ENCODE peak calls at places on chromosomes 13 and 19, in six cellular contexts. K is lower lobe of right lung; I is dorsolateral prefrontal cortex; R is naive thymus-derived CD4-positive, alpha-beta T cell; G is cardiac fibroblast; H is lung. X is an unnamed sample.

GRCh38 chr19:42469311-42470239 is 26.8 kb upstream of the CXCL17 start:
- DNase-seq in K (no peak), I (no peak), R (no peak), G (peak), H (no peak), X (no peak)

GRCh38 chr19:17163652-17164051 is 51.5 kb upstream of the USE1 start:
- DNase-seq in K (no peak), I (no peak), R (no peak), G (no peak), H (no peak), X (no peak)

GRCh38 chr19:2488405-2488941 is 12.5 kb downstream of the GADD45B start:
- DNase-seq in K (no peak), I (no peak), R (no peak), G (peak), H (no peak), X (no peak)

GRCh38 chr13:60398949-60399589 is 2.0 kb downstream of the TDRD3 start:
- DNase-seq in K (no peak), I (no peak), R (no peak), G (no peak), H (no peak), X (peak)

GRCh38 chr19:45001087-45001739 is at the start of gene RELB:
- DNase-seq in K (peak), I (peak), R (peak), G (peak), H (peak), X (peak)

GRCh38 chr13:110944121-110944967 is 29.5 kb upstream of the ANKRD10 start:
- DNase-seq in K (no peak), I (no peak), R (no peak), G (peak), H (no peak), X (no peak)

GRCh38 chr19:50980203-50980602 is 3.5 kb downstream of the KLK7 start:
- DNase-seq in K (no peak), I (no peak), R (no peak), G (no peak), H (no peak), X (no peak)

GRCh38 chr13:33454844-33455256 is 169.3 kb upstream of the STARD13 start:
- DNase-seq in K (no peak), I (no peak), R (no peak), G (peak), H (no peak), X (no peak)

GRCh38 chr13:34942732-34943674 is 933 bp downstream of the NBEA start:
- DNase-seq in K (peak), I (no peak), R (no peak), G (no peak), H (no peak), X (peak)

GRCh38 chr13:91264484-91264883 is 83.0 kb upstream of the MIR17HG start:
- DNase-seq in K (no peak), I (no peak), R (no peak), G (no peak), H (no peak), X (no peak)

GRCh38 chr19:4288091-4288777 is 9.2 kb downstream of the SHD start:
- DNase-seq in K (no peak), I (no peak), R (no peak), G (no peak), H (no peak), X (no peak)

GRCh38 chr19:44517146-44517545 is 12.3 kb downstream of the CEACAM20 start:
- DNase-seq in K (no peak), I (no peak), R (no peak), G (no peak), H (no peak), X (no peak)

GRCh38 chr19:5397804-5398692 is 57.2 kb upstream of the ZNRF4 start:
- DNase-seq in K (no peak), I (no peak), R (no peak), G (no peak), H (no peak), X (peak)

GRCh38 chr13:71754407-71754974 is 112.5 kb downstream of the DACH1 start:
- DNase-seq in K (no peak), I (no peak), R (no peak), G (no peak), H (no peak), X (no peak)

GRCh38 chr19:6868341-6868740 is 19.0 kb upstream of the ADGRE1 start:
- DNase-seq in K (peak), I (no peak), R (no peak), G (no peak), H (no peak), X (no peak)

GRCh38 chr13:22980936-22981335 is 199.8 kb upstream of the SGCG start:
- DNase-seq in K (no peak), I (no peak), R (no peak), G (no peak), H (no peak), X (no peak)
- H3K4me3 ChIP-seq in K (no peak), I (no peak), R (no peak), G (no peak), H (no peak), X (no peak)

GRCh38 chr19:33470040-33470330 is 51.6 kb downstream of the PEPD start:
- DNase-seq in K (peak), I (no peak), R (no peak), G (no peak), H (no peak), X (no peak)

GRCh38 chr19:33470686-33471085 is 50.9 kb downstream of the PEPD start:
- DNase-seq in K (no peak), I (no peak), R (no peak), G (no peak), H (no peak), X (no peak)

GRCh38 chr19:33473644-33474305 is 47.8 kb downstream of the PEPD start:
- DNase-seq in K (peak), I (no peak), R (no peak), G (peak), H (no peak), X (no peak)

GRCh38 chr19:33471111-33471996 is 50.2 kb downstream of the PEPD start:
- DNase-seq in K (no peak), I (no peak), R (no peak), G (no peak), H (no peak), X (no peak)

GRCh38 chr19:33472696-33473624 is 48.6 kb downstream of the PEPD start:
- DNase-seq in K (peak), I (no peak), R (no peak), G (peak), H (no peak), X (no peak)
- H3K4me3 ChIP-seq in K (no peak), I (no peak), R (no peak), G (no peak), H (no peak), X (no peak)

GRCh38 chr19:31625575-31625974 is 276.3 kb upstream of the TSHZ3 start:
- DNase-seq in K (no peak), I (no peak), R (no peak), G (no peak), H (no peak), X (no peak)

GRCh38 chr19:31629936-31630335 is 280.7 kb upstream of the TSHZ3 start:
- DNase-seq in K (no peak), I (no peak), R (no peak), G (no peak), H (no peak), X (no peak)

GRCh38 chr19:31625056-31625455 is 275.8 kb upstream of the TSHZ3 start:
- DNase-seq in K (no peak), I (no peak), R (no peak), G (no peak), H (no peak), X (no peak)

GRCh38 chr19:31626941-31627340 is 277.7 kb upstream of the TSHZ3 start:
- DNase-seq in K (no peak), I (no peak), R (no peak), G (no peak), H (no peak), X (no peak)

GRCh38 chr19:31627824-31628223 is 278.6 kb upstream of the TSHZ3 start:
- DNase-seq in K (no peak), I (no peak), R (no peak), G (no peak), H (no peak), X (no peak)
- H3K4me3 ChIP-seq in K (no peak), I (no peak), R (no peak), G (no peak), H (no peak), X (no peak)

GRCh38 chr13:99941911-99942310 is 29.7 kb downstream of the ZIC5 start:
- DNase-seq in K (no peak), I (no peak), R (no peak), G (no peak), H (no peak), X (no peak)

GRCh38 chr13:99935772-99936171 is 35.8 kb downstream of the ZIC5 start:
- DNase-seq in K (no peak), I (no peak), R (no peak), G (no peak), H (no peak), X (no peak)

GRCh38 chr13:99944606-99945005 is 27.0 kb downstream of the ZIC5 start:
- DNase-seq in K (no peak), I (no peak), R (no peak), G (no peak), H (no peak), X (no peak)

DNA sequence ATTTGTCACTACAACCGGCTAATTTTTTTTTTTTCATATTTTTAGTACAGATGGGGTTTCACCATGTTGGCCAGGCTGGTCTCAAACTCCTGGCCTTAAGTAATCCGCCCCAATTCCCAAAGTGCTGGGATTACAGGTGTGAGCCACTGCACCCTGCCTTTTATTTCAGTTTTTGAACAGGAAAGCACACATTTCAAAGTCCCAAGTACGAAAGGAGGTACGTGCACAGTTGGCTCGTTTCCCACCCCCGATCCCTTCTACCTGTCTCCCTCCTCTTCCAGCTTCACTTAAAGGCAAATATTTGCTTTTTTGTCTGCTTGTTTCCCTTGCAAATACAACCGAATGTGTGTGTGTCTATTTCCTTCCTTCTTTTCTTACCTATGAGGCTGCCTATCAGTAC is 30.5 kb downstream of the ZIC5 start:
- DNase-seq in K (no peak), I (no peak), R (no peak), G (no peak), H (no peak), X (no peak)
- H3K4me3 ChIP-seq in K (no peak), I (no peak), R (no peak), G (no peak), H (no peak), X (no peak)

DNA sequence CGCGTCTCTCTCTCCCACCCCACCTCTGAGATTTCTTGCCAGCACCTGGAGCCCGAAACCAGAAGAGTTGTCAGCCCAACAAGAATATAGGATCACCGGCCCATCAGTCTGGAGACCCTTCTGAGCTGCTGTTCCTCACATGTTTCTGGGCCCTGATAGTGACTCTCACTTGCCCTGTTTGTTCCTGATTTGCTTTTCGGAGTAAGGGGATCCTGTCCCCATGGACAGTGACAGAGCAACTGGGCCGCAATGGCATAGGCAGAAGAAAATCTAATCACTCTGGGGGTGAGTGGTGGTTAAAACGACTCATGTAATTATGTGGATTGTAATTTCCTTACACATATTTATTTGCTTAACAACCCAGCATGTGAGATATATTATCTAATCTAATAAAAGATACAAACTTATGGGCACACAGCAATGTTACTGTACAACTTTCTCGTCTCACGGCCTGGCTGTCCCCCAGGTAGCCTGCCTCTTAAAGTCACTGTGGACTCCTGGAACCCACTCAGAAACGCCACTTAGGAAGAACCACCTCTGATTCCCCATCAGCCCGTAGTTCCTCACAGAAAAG is 661 bp upstream of the SMAD9 start:
- DNase-seq in K (no peak), I (no peak), R (no peak), G (no peak), H (no peak), X (no peak)
- H3K4me3 ChIP-seq in K (peak), I (peak), R (no peak), G (peak), H (no peak), X (peak)

GRCh38 chr13:102779426-102780159 is 6.0 kb upstream of the TEX30 start:
- DNase-seq in K (no peak), I (no peak), R (no peak), G (no peak), H (no peak), X (no peak)
- H3K4me3 ChIP-seq in K (no peak), I (no peak), R (no peak), G (no peak), H (no peak), X (no peak)

DNA sequence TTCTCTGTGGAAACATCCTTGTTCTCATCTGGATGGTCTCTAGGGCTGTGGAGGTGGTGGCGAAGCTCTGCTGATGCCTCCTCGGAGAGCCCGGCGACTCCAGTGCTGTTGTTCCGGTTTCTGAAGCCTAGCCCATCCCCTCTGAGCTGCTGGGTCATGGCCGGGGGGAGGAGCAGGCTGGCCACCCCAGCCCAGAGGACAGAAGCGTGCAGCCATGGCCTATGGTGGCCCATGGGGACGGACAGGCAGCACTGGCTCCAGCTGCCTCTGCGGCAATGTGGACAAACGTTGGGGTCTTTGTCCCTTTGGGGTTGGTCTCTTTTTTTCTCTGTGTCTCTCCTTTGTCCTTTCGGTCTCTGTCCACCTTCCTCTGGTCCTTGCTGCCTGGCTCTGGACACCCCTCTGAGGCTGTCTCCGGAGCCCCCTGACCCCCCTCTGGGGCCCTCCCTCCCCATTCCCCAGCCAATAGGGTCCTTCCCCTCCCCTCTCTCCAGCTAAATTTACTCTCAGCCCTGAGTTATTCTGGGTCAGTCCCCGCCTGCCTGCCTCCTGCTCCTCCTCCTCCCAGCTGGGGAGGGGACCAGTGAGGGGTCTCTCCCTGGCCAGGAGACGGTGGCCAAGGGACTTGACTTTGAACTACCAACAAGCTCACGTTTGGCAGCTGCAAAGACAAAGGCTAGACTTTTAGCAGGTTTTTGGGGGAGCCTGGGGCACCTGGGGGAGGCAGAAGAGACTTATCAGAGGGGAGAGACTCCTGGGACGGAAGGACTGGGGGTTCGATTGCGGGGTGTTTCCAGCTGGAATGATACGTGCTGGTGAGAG is at the start of gene HRC:
- DNase-seq in K (no peak), I (no peak), R (no peak), G (no peak), H (no peak), X (no peak)
- H3K4me3 ChIP-seq in K (no peak), I (no peak), R (no peak), G (no peak), H (no peak), X (no peak)

DNA sequence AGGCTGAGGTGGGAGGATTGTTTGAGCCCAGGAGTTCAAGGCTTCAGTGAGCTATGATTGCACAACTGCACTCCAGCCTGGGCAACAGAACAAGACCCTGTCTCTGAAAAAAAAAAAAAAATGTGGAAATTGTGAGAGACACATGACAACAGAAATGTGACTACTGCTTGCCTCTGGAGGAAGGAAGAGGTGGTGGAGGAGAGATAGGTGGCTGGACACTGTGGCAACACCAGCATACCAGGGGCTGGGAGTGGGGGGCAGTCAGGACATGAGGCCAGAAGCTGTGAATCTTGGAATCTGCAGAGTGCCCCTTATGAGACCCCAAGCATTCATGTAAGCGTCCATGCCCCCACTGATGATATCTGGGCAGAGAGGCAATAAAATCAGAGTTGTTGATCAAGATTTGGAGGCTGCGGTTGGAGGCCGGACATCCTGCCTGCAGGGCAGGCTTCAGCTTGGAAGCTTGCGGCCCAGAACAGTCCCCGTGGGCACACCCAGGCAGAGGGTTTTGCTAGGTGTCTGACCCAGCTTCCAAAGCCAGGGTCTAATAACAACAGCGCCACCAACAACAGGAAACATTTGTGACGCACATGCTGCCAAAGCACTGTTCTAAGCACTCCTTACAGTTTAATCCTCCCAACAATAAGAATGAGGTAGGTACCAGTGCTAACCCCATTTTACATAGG is 16.9 kb downstream of the FAM187B start:
- DNase-seq in K (peak), I (no peak), R (peak), G (no peak), H (no peak), X (no peak)
- H3K4me3 ChIP-seq in K (no peak), I (no peak), R (peak), G (no peak), H (no peak), X (no peak)

X was measured in HAP-1.